ENCODE peak calls at places on chromosomes 4 and X, in seven cellular contexts. One of them, this sample, is unnamed.

GRCh38 chr4:105637409-105638258 is 70.9 kb downstream of the INTS12 start:
- DNase-seq in CD8-positive, alpha-beta T cell: peak
- DNase-seq in ELF-1: no peak
- DNase-seq in activated CD4-positive, alpha-beta T cell treated with anti-CD3 and anti-CD28 coated beads, Interleukin-2, amount 10 ng/mL, durations not matched to agents 7 days and 5 days: no peak
- DNase-seq in GM04504: no peak
- DNase-seq in suprapubic skin: peak
- DNase-seq in EL: no peak
- DNase-seq in this sample: no peak

GRCh38 chr4:4791299-4791798 is 68.1 kb upstream of the MSX1 start:
- DNase-seq in CD8-positive, alpha-beta T cell: no peak
- DNase-seq in ELF-1: no peak
- DNase-seq in activated CD4-positive, alpha-beta T cell treated with anti-CD3 and anti-CD28 coated beads, Interleukin-2, amount 10 ng/mL, durations not matched to agents 7 days and 5 days: no peak
- DNase-seq in GM04504: no peak
- DNase-seq in suprapubic skin: no peak
- DNase-seq in EL: peak
- DNase-seq in this sample: no peak

GRCh38 chrX:114071412-114071811 is 512.5 kb upstream of the HTR2C start:
- DNase-seq in CD8-positive, alpha-beta T cell: no peak
- DNase-seq in ELF-1: no peak
- DNase-seq in activated CD4-positive, alpha-beta T cell treated with anti-CD3 and anti-CD28 coated beads, Interleukin-2, amount 10 ng/mL, durations not matched to agents 7 days and 5 days: no peak
- DNase-seq in GM04504: no peak
- DNase-seq in suprapubic skin: no peak
- DNase-seq in EL: no peak
- DNase-seq in this sample: no peak

GRCh38 chrX:72620550-72621145 is 48.0 kb upstream of the HDAC8 start:
- DNase-seq in CD8-positive, alpha-beta T cell: no peak
- DNase-seq in ELF-1: peak
- DNase-seq in activated CD4-positive, alpha-beta T cell treated with anti-CD3 and anti-CD28 coated beads, Interleukin-2, amount 10 ng/mL, durations not matched to agents 7 days and 5 days: peak
- DNase-seq in GM04504: peak
- DNase-seq in suprapubic skin: no peak
- DNase-seq in EL: peak
- DNase-seq in this sample: no peak

GRCh38 chrX:134171661-134172587 is 65.1 kb upstream of the CCDC160 start:
- DNase-seq in CD8-positive, alpha-beta T cell: peak
- DNase-seq in ELF-1: peak
- DNase-seq in activated CD4-positive, alpha-beta T cell treated with anti-CD3 and anti-CD28 coated beads, Interleukin-2, amount 10 ng/mL, durations not matched to agents 7 days and 5 days: peak
- DNase-seq in GM04504: no peak
- DNase-seq in suprapubic skin: no peak
- DNase-seq in EL: no peak
- DNase-seq in this sample: no peak

GRCh38 chr4:7159923-7160322 is 32.4 kb upstream of the SORCS2 start:
- DNase-seq in CD8-positive, alpha-beta T cell: no peak
- DNase-seq in ELF-1: no peak
- DNase-seq in activated CD4-positive, alpha-beta T cell treated with anti-CD3 and anti-CD28 coated beads, Interleukin-2, amount 10 ng/mL, durations not matched to agents 7 days and 5 days: no peak
- DNase-seq in GM04504: no peak
- DNase-seq in suprapubic skin: peak
- DNase-seq in EL: no peak
- DNase-seq in this sample: no peak

GRCh38 chrX:49850028-49850427 is 20.9 kb downstream of the PAGE4 start:
- DNase-seq in CD8-positive, alpha-beta T cell: no peak
- DNase-seq in ELF-1: no peak
- DNase-seq in activated CD4-positive, alpha-beta T cell treated with anti-CD3 and anti-CD28 coated beads, Interleukin-2, amount 10 ng/mL, durations not matched to agents 7 days and 5 days: no peak
- DNase-seq in GM04504: no peak
- DNase-seq in suprapubic skin: no peak
- DNase-seq in EL: no peak
- DNase-seq in this sample: no peak

GRCh38 chr4:83701041-83701440 is 165.1 kb downstream of the GPAT3 start:
- DNase-seq in CD8-positive, alpha-beta T cell: no peak
- DNase-seq in ELF-1: no peak
- DNase-seq in activated CD4-positive, alpha-beta T cell treated with anti-CD3 and anti-CD28 coated beads, Interleukin-2, amount 10 ng/mL, durations not matched to agents 7 days and 5 days: no peak
- DNase-seq in GM04504: no peak
- DNase-seq in suprapubic skin: no peak
- DNase-seq in EL: no peak
- DNase-seq in this sample: no peak

GRCh38 chr4:10079951-10080873 is 36.4 kb downstream of the WDR1 start:
- DNase-seq in CD8-positive, alpha-beta T cell: no peak
- DNase-seq in ELF-1: no peak
- DNase-seq in activated CD4-positive, alpha-beta T cell treated with anti-CD3 and anti-CD28 coated beads, Interleukin-2, amount 10 ng/mL, durations not matched to agents 7 days and 5 days: no peak
- DNase-seq in GM04504: no peak
- DNase-seq in suprapubic skin: peak
- DNase-seq in EL: no peak
- DNase-seq in this sample: no peak

This sample was measured in GDM1.